ENCODE peak calls at places on chromosomes 6 and 20, in six cellular contexts. E is Panc1; T is brain microvascular endothelial cell; A is NCI-H187 treated with DMSO at 0.1 percent for 48 hours; L is ELR; M is activated CD4-positive, alpha-beta T cell treated with anti-CD3 and anti-CD28 coated beads, Interleukin-2, amount 50 U/mL, for 24 hours. W is an unnamed sample.

GRCh38 chr20:38217791-38218565 is 42.6 kb downstream of the KIAA1755 start:
- DNase-seq in E (no peak), T (peak; percentile 96), A (no peak), L (peak; percentile 98), M (no peak), W (no peak)

GRCh38 chr6:88867841-88868558 is 95.4 kb downstream of the RNGTT start:
- DNase-seq in E (no peak), T (peak; percentile 64), A (no peak), L (peak; percentile 89), M (no peak), W (no peak)

GRCh38 chr6:56995347-56995746 is 40.4 kb downstream of the BEND6 start:
- DNase-seq in E (no peak), T (no peak), A (no peak), L (peak; percentile 14), M (no peak), W (no peak)

GRCh38 chr6:37155394-37156312 is 14.3 kb upstream of the PIM1 start:
- DNase-seq in E (no peak), T (no peak), A (no peak), L (no peak), M (peak; percentile 53), W (no peak)

GRCh38 chr20:48026981-48027592 is 241.8 kb upstream of the SULF2 start:
- DNase-seq in E (no peak), T (no peak), A (no peak), L (no peak), M (no peak), W (no peak)

GRCh38 chr6:136717297-136717990 is 74.8 kb downstream of the MAP3K5 start:
- DNase-seq in E (no peak), T (no peak), A (no peak), L (no peak), M (no peak), W (no peak)

GRCh38 chr6:84749181-84749580 is 15.2 kb downstream of the TBX18 start:
- DNase-seq in E (no peak), T (no peak), A (no peak), L (no peak), M (no peak), W (no peak)

GRCh38 chr6:157941101-157941863 is 40.4 kb upstream of the SYNJ2 start:
- DNase-seq in E (no peak), T (no peak), A (no peak), L (no peak), M (no peak), W (no peak)

GRCh38 chr6:170076466-170077165 is 214.3 kb downstream of the DLL1 start:
- DNase-seq in E (no peak), T (no peak), A (no peak), L (no peak), M (no peak), W (no peak)

GRCh38 chr20:48694466-48694865 is 133.3 kb downstream of the PREX1 start:
- DNase-seq in E (no peak), T (no peak), A (no peak), L (no peak), M (no peak), W (no peak)

GRCh38 chr6:110296151-110297028 is 61.8 kb downstream of the METTL24 start:
- DNase-seq in E (no peak), T (no peak), A (no peak), L (no peak), M (no peak), W (no peak)

GRCh38 chr6:158625881-158626305 is 18.6 kb downstream of the DYNLT1 start:
- DNase-seq in E (no peak), T (no peak), A (no peak), L (no peak), M (no peak), W (no peak)

GRCh38 chr6:14025160-14025559 is 92.4 kb upstream of the CD83 start:
- DNase-seq in E (no peak), T (no peak), A (no peak), L (no peak), M (no peak), W (no peak)

GRCh38 chr6:103729658-103730057 is 1130.1 kb downstream of the HACE1 start:
- DNase-seq in E (no peak), T (no peak), A (no peak), L (no peak), M (no peak), W (no peak)

GRCh38 chr6:167576050-167576741 is 250.5 kb upstream of the AFDN start:
- DNase-seq in E (no peak), T (no peak), A (no peak), L (no peak), M (no peak), W (no peak)

GRCh38 chr20:50121858-50122271 is 8.9 kb upstream of the UBE2V1 start:
- DNase-seq in E (no peak), T (no peak), A (no peak), L (peak; percentile 67), M (no peak), W (no peak)

GRCh38 chr20:416950-417800 is 9.1 kb downstream of the RBCK1 start:
- DNase-seq in E (no peak), T (no peak), A (no peak), L (no peak), M (no peak), W (no peak)

GRCh38 chr6:112475083-112475482 is 128.0 kb downstream of the RFPL4B start:
- DNase-seq in E (no peak), T (peak; percentile 64), A (no peak), L (peak; percentile 71), M (no peak), W (no peak)

GRCh38 chr6:67285770-67286495 is 1349.1 kb upstream of the ADGRB3 start:
- DNase-seq in E (no peak), T (no peak), A (no peak), L (no peak), M (no peak), W (no peak)

GRCh38 chr6:23089981-23090380 is 520.6 kb downstream of the HDGFL1 start:
- DNase-seq in E (no peak), T (no peak), A (no peak), L (no peak), M (no peak), W (no peak)

GRCh38 chr6:89299451-89299850 is 15.6 kb downstream of the GABRR2 start:
- DNase-seq in E (no peak), T (no peak), A (no peak), L (peak; percentile 70), M (no peak), W (no peak)

GRCh38 chr6:16904957-16905356 is 143.7 kb upstream of the ATXN1 start:
- DNase-seq in E (no peak), T (no peak), A (no peak), L (no peak), M (no peak), W (no peak)

GRCh38 chr20:59403261-59403961 is 103.0 kb downstream of the EDN3 start:
- DNase-seq in E (no peak), T (peak; percentile 1), A (no peak), L (peak; percentile 20), M (peak; percentile 46), W (peak; percentile 75)

GRCh38 chr6:126477678-126478077 is 137.8 kb downstream of the CENPW start:
- DNase-seq in E (no peak), T (no peak), A (no peak), L (no peak), M (no peak), W (no peak)

GRCh38 chr20:10771435-10772140 is 97.8 kb upstream of the JAG1 start:
- DNase-seq in E (no peak), T (peak; percentile 52), A (no peak), L (no peak), M (no peak), W (no peak)

GRCh38 chr20:20237093-20237959 is 130.6 kb upstream of the INSM1 start:
- DNase-seq in E (peak; percentile 24), T (peak; percentile 21), A (no peak), L (peak; percentile 55), M (peak; percentile 3), W (peak; percentile 82)

W was measured in HuH-7.5.